ENCODE peak calls at places on chromosomes 16 and 17, in nine cellular contexts. I, E, J, A, Y, Q, K, B and M are unnamed samples.

GRCh38 chr17:81488276-81488860 is 24.2 kb downstream of the ACTG1 start:
- DNase-seq in A (no peak), J (no peak), E (no peak), Q (no peak), K (no peak), B (no peak), I (no peak), Y (no peak), M (no peak)

GRCh38 chr17:4968916-4969550 is 1.4 kb upstream of the SPAG7 start:
- DNase-seq in K (no peak), I (peak), Q (no peak), B (peak), E (peak), Y (no peak), A (no peak), J (no peak), M (peak)

GRCh38 chr17:18187816-18188761 is 4.5 kb downstream of the ALKBH5 start:
- DNase-seq in K (no peak), I (no peak), B (peak), Q (no peak), A (no peak), E (no peak), Y (no peak), J (peak), M (peak)

GRCh38 chr17:9982159-9982558 is 77.1 kb upstream of the RCVRN start:
- DNase-seq in A (no peak), E (no peak), I (no peak), Q (no peak), K (no peak), B (peak), J (no peak), Y (no peak), M (no peak)

GRCh38 chr16:66619036-66619435 is 14.5 kb downstream of the CMTM3 start:
- DNase-seq in A (no peak), E (no peak), K (no peak), I (no peak), B (peak), J (no peak), Q (no peak), Y (no peak), M (peak)

GRCh38 chr17:6831662-6832263 is at the start of gene TEKT1:
- DNase-seq in I (no peak), Q (peak), Y (peak), J (peak), B (peak), A (no peak), K (peak), E (peak), M (peak)

GRCh38 chr16:75011634-75012307 is 12.9 kb downstream of the ZNRF1 start:
- DNase-seq in J (no peak), K (no peak), Y (no peak), B (peak), E (peak), A (peak), I (no peak), Q (peak), M (peak)

GRCh38 chr16:54936086-54936978 is 5.7 kb downstream of the IRX5 start:
- DNase-seq in E (no peak), K (no peak), J (no peak), B (peak), Y (peak), I (no peak), Q (peak), A (no peak), M (peak)

GRCh38 chr17:56440391-56440790 is 153.1 kb upstream of the NOG start:
- DNase-seq in I (no peak), J (no peak), E (no peak), K (no peak), A (peak), B (peak), Y (no peak), Q (no peak), M (peak)

GRCh38 chr17:74547736-74548135 is 1.8 kb upstream of the CD300C start:
- DNase-seq in J (no peak), Q (no peak), E (peak), I (peak), K (no peak), Y (no peak), B (no peak), A (peak), M (no peak)

GRCh38 chr16:81450783-81451491 is 6.3 kb downstream of the CMIP start:
- DNase-seq in K (no peak), J (no peak), I (no peak), Q (no peak), Y (no peak), B (no peak), A (no peak), E (no peak), M (no peak)

GRCh38 chr17:67063146-67063545 is 18.8 kb downstream of the CACNG1 start:
- DNase-seq in E (no peak), I (no peak), K (no peak), A (no peak), Y (no peak), Q (no peak), J (no peak), B (no peak), M (no peak)

GRCh38 chr17:55266051-55266957 is 1.5 kb downstream of the HLF start:
- DNase-seq in K (no peak), Y (peak), E (no peak), A (no peak), I (no peak), B (no peak), J (no peak), Q (no peak), M (no peak)

GRCh38 chr17:80605326-80606066 is 60.9 kb downstream of the RPTOR start:
- DNase-seq in Q (peak), E (peak), K (no peak), Y (no peak), B (no peak), A (no peak), J (no peak), I (no peak), M (peak)

GRCh38 chr17:64785050-64785449 is 122.9 kb upstream of the SMURF2 start:
- DNase-seq in Q (no peak), Y (peak), I (no peak), J (no peak), E (no peak), K (no peak), B (no peak), A (no peak), M (no peak)

GRCh38 chr17:81393684-81394376 is 1.4 kb upstream of the BAHCC1 start:
- DNase-seq in A (peak), J (peak), B (peak), Q (peak), E (peak), K (peak), I (peak), Y (peak), M (peak)

GRCh38 chr16:53784312-53784711 is 80.4 kb downstream of the FTO start:
- DNase-seq in B (no peak), A (no peak), Q (no peak), K (no peak), E (no peak), Y (no peak), J (no peak), I (no peak), M (peak)

GRCh38 chr17:49717371-49717841 is 9.6 kb upstream of the SLC35B1 start:
- DNase-seq in Y (no peak), I (no peak), Q (no peak), B (no peak), J (no peak), A (no peak), E (no peak), K (no peak), M (peak)

GRCh38 chr16:68073902-68074760 is 11.0 kb upstream of the NFATC3 start:
- DNase-seq in K (no peak), B (no peak), J (no peak), Q (no peak), E (no peak), I (no peak), Y (no peak), A (no peak), M (no peak)

GRCh38 chr17:2688351-2689342 is 22.9 kb downstream of the CLUH start:
- DNase-seq in K (no peak), Q (peak), Y (peak), A (no peak), E (no peak), I (peak), B (peak), J (peak), M (no peak)

GRCh38 chr17:17682293-17682736 is 1.1 kb downstream of the RAI1 start:
- DNase-seq in E (peak), I (no peak), Y (peak), Q (peak), B (no peak), A (no peak), J (peak), K (no peak), M (peak)

GRCh38 chr17:80474231-80474932 is 2.0 kb downstream of the NPTX1 start:
- DNase-seq in Y (no peak), Q (peak), E (no peak), K (no peak), I (peak), J (no peak), A (peak), B (peak), M (peak)